ENCODE peak calls at places on chromosomes 1 and 21, in seven cellular contexts. Q is heart left ventricle, X is A549, T is H9, C is cardiac muscle cell, J is body of pancreas, V is hepatocyte. M is an unnamed sample. For H3K9me3, the result is how much of the 10 kb centered on the place peaks cover.

GRCh38 chr1:117897551-117897950 is 31.9 kb downstream of the GDAP2 start:
- DNase-seq in T (no peak), J (no peak), C (no peak), Q (no peak), V (no peak), X (no peak), M (no peak)

GRCh38 chr1:115330480-115331013 is 7.5 kb downstream of the NGF start:
- DNase-seq in Q (no peak), V (peak), C (no peak), T (no peak), X (no peak), J (peak), M (no peak)

GRCh38 chr1:52294580-52294979 is 71.4 kb downstream of the CC2D1B start:
- DNase-seq in J (no peak), V (no peak), C (no peak), X (no peak), Q (no peak), T (no peak), M (no peak)

GRCh38 chr1:245319161-245319560 is 164.4 kb downstream of the KIF26B start:
- DNase-seq in C (no peak), Q (no peak), V (no peak), T (no peak), J (no peak), X (no peak), M (no peak)

GRCh38 chr1:207181838-207182237 is 77.8 kb downstream of the C4BPA start:
- DNase-seq in Q (no peak), J (no peak), V (no peak), T (no peak), C (no peak), X (peak), M (no peak)

GRCh38 chr1:94526581-94526980 is 15.0 kb downstream of the F3 start:
- DNase-seq in Q (no peak), X (no peak), C (no peak), V (no peak), J (no peak), T (no peak), M (no peak)

GRCh38 chr1:15838721-15839120 is 8.8 kb upstream of the SPEN start:
- DNase-seq in X (no peak), Q (no peak), C (no peak), T (no peak), J (no peak), V (no peak), M (no peak)

GRCh38 chr1:11925938-11926292 is 312 bp downstream of the KIAA2013 start:
- DNase-seq in T (no peak), X (no peak), J (no peak), C (no peak), Q (no peak), V (no peak), M (no peak)

GRCh38 chr1:109370712-109371270 is 26.9 kb downstream of the SORT1 start:
- DNase-seq in C (no peak), Q (no peak), V (no peak), X (no peak), J (peak), T (no peak), M (no peak)

GRCh38 chr1:157753611-157754010 is 23.3 kb downstream of the FCRL2 start:
- DNase-seq in J (no peak), V (no peak), X (no peak), Q (no peak), T (no peak), C (peak), M (no peak)

GRCh38 chr1:157748262-157748817 is 28.6 kb downstream of the FCRL2 start:
- DNase-seq in J (no peak), V (no peak), T (no peak), C (no peak), Q (no peak), X (no peak), M (no peak)

GRCh38 chr1:157751283-157751682 is 25.6 kb downstream of the FCRL2 start:
- DNase-seq in Q (no peak), V (no peak), C (no peak), X (no peak), J (no peak), T (no peak), M (no peak)
- TF ChIP-seq CTCF in Q (no peak), V (no peak), C (no peak), X (no peak), J (no peak), T (peak), M (no peak)

GRCh38 chr1:4460651-4461050 is 193.8 kb upstream of the AJAP1 start:
- DNase-seq in C (no peak), J (no peak), T (no peak), Q (no peak), V (no peak), X (no peak), M (no peak)

GRCh38 chr1:4462831-4463484 is 191.5 kb upstream of the AJAP1 start:
- DNase-seq in T (no peak), J (no peak), Q (no peak), X (no peak), V (no peak), C (no peak), M (no peak)

GRCh38 chr1:4463631-4464030 is 190.8 kb upstream of the AJAP1 start:
- DNase-seq in T (no peak), X (no peak), C (no peak), V (no peak), J (no peak), Q (no peak), M (no peak)

GRCh38 chr1:4461726-4462290 is 192.6 kb upstream of the AJAP1 start:
- DNase-seq in X (no peak), V (no peak), J (no peak), T (no peak), C (no peak), Q (no peak), M (no peak)

GRCh38 chr1:4460052-4460451 is 194.4 kb upstream of the AJAP1 start:
- DNase-seq in X (no peak), C (no peak), V (no peak), Q (no peak), J (no peak), T (no peak), M (no peak)
- H3K9me3 ChIP-seq in X (under half), C (under half), V (under half), Q (under half), J (under half), T (under half), M (under half)

GRCh38 chr1:177872563-177872900 is 97.3 kb downstream of the SEC16B start:
- DNase-seq in Q (no peak), C (no peak), J (peak), V (peak), T (no peak), X (no peak), M (no peak)

GRCh38 chr1:177871633-177872562 is 98.0 kb downstream of the SEC16B start:
- DNase-seq in Q (no peak), C (no peak), T (no peak), X (no peak), J (peak), V (peak), M (no peak)

GRCh38 chr1:177877086-177877485 is 92.8 kb downstream of the SEC16B start:
- DNase-seq in V (no peak), Q (no peak), T (no peak), C (no peak), X (no peak), J (no peak), M (no peak)

GRCh38 chr1:177869586-177869985 is 100.3 kb downstream of the SEC16B start:
- DNase-seq in T (no peak), J (no peak), C (no peak), V (no peak), X (no peak), Q (no peak), M (no peak)

DNA sequence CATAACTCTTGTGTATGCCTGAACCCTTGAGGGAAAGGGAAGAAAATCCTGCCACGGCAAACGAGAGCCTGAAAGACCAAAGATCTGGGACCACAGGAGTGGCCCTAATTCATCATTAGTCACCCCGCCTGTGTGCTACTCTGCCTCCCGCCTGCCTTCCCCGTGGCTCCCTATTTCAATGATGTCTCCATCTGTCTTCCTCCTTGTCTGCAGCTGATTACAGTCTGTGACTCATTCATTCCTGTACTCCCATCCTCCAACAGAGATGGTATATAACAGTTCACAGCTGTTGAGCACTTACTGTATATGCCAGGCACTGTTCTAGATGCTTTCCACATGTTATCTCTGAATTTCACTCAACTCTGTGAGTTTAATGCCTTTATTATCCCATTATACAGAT is 96.6 kb downstream of the SEC16B start:
- DNase-seq in C (no peak), Q (no peak), J (no peak), X (peak), T (no peak), V (peak), M (no peak)
- TF ChIP-seq CTCF in C (no peak), Q (no peak), J (no peak), X (no peak), T (no peak), V (no peak), M (no peak)

GRCh38 chr21:37384416-37384815 is 17.8 kb downstream of the DYRK1A start:
- DNase-seq in Q (no peak), X (no peak), C (no peak), T (no peak), J (no peak), V (no peak), M (no peak)
- H3K9me3 ChIP-seq in Q (under half), X (under half), C (under half), T (under half), J (under half), V (under half), M (under half)

GRCh38 chr21:20741445-20741844 is 256.8 kb upstream of the NCAM2 start:
- DNase-seq in C (no peak), X (no peak), V (no peak), Q (no peak), J (no peak), T (no peak), M (no peak)

GRCh38 chr21:20737227-20737626 is 261.0 kb upstream of the NCAM2 start:
- DNase-seq in V (no peak), C (no peak), X (no peak), J (no peak), T (no peak), Q (no peak), M (no peak)

GRCh38 chr21:20739421-20739820 is 258.8 kb upstream of the NCAM2 start:
- DNase-seq in V (no peak), Q (no peak), X (no peak), T (peak), C (no peak), J (no peak), M (no peak)
- TF ChIP-seq CTCF in V (no peak), Q (no peak), X (no peak), T (peak), C (no peak), J (no peak), M (no peak)

M was measured in left lung.